ENCODE peak calls at places on chromosomes 5 and 9, in six cellular contexts. F is activated CD8-positive, alpha-beta memory T cell treated with anti-CD3 and anti-CD28 coated beads for 4 hours; P is amygdala; D is RPMI7951; U is fibroblast of lung; I is ELR. C is an unnamed sample.

GRCh38 chr9:114503522-114504340 is 1.5 kb downstream of the WHRN start:
- DNase-seq in F (no peak), P (peak), D (no peak), U (no peak), I (no peak), C (no peak)

GRCh38 chr5:171823269-171823668 is 37.7 kb downstream of the SMIM23 start:
- DNase-seq in F (no peak), P (no peak), D (no peak), U (no peak), I (no peak), C (no peak)

GRCh38 chr5:143644751-143645150 is 167.2 kb upstream of the HMHB1 start:
- DNase-seq in F (no peak), P (no peak), D (no peak), U (no peak), I (no peak), C (no peak)

GRCh38 chr5:112549605-112550161 is 130.6 kb upstream of the EPB41L4A start:
- DNase-seq in F (no peak), P (no peak), D (no peak), U (no peak), I (no peak), C (no peak)

GRCh38 chr5:86971034-86971511 is 296.6 kb upstream of the RASA1 start:
- DNase-seq in F (no peak), P (no peak), D (peak), U (peak), I (peak), C (peak)

GRCh38 chr5:135156337-135156714 is 122.3 kb upstream of the PITX1 start:
- DNase-seq in F (no peak), P (no peak), D (no peak), U (no peak), I (no peak), C (no peak)

GRCh38 chr9:26786571-26786970 is 106.0 kb downstream of the CAAP1 start:
- DNase-seq in F (no peak), P (no peak), D (no peak), U (no peak), I (no peak), C (no peak)

GRCh38 chr9:129069128-129069824 is 11.6 kb upstream of the DOLPP1 start:
- DNase-seq in F (peak), P (peak), D (no peak), U (no peak), I (no peak), C (peak)

GRCh38 chr5:136020383-136021015 is 8.3 kb upstream of the TGFBI start:
- DNase-seq in F (no peak), P (no peak), D (peak), U (peak), I (peak), C (peak)

GRCh38 chr9:77926314-77926959 is 105.2 kb downstream of the GNAQ start:
- DNase-seq in F (no peak), P (no peak), D (peak), U (peak), I (peak), C (peak)

GRCh38 chr5:14112998-14113652 is 30.0 kb upstream of the TRIO start:
- DNase-seq in F (no peak), P (no peak), D (no peak), U (no peak), I (no peak), C (no peak)

GRCh38 chr9:96453625-96454024 is 3.7 kb downstream of the HABP4 start:
- DNase-seq in F (no peak), P (peak), D (peak), U (peak), I (peak), C (peak)

GRCh38 chr9:98009926-98010325 is 26.8 kb downstream of the ANP32B start:
- DNase-seq in F (no peak), P (no peak), D (no peak), U (peak), I (peak), C (peak)

GRCh38 chr9:96457266-96457665 is 7.3 kb downstream of the HABP4 start:
- DNase-seq in F (no peak), P (no peak), D (no peak), U (peak), I (no peak), C (peak)

GRCh38 chr5:84817953-84818352 is 433.3 kb upstream of the EDIL3 start:
- DNase-seq in F (no peak), P (no peak), D (no peak), U (no peak), I (no peak), C (no peak)

GRCh38 chr9:127873886-127874285 is 3.6 kb downstream of the AK1 start:
- DNase-seq in F (no peak), P (peak), D (no peak), U (peak), I (no peak), C (peak)

C was measured in fibroblast of pulmonary artery.